ENCODE peak calls at places on chromosomes 2 and 18, in six cellular contexts. G is astrocyte of the cerebellum, S is sigmoid colon, M is foreskin keratinocyte, E is mammary epithelial cell, V is fibroblast of mammary gland. C is an unnamed sample.

GRCh38 chr2:158321264-158321663 is 135.3 kb downstream of the CCDC148 start:
- DNase-seq in G (peak), S (no peak), M (peak), E (peak), V (peak), C (peak)

GRCh38 chr2:71640459-71640858 is 187.1 kb downstream of the DYSF start:
- DNase-seq in G (no peak), S (no peak), M (no peak), E (no peak), V (no peak), C (no peak)

GRCh38 chr18:46073474-46074331 is 1.6 kb upstream of the PSTPIP2 start:
- DNase-seq in G (peak), S (no peak), M (no peak), E (peak), V (peak), C (peak)

GRCh38 chr18:23068692-23069305 is 66.5 kb upstream of the CABLES1 start:
- DNase-seq in G (no peak), S (no peak), M (no peak), E (no peak), V (no peak), C (no peak)

GRCh38 chr2:20073462-20073861 is 22.0 kb upstream of the LAPTM4A start:
- DNase-seq in G (no peak), S (no peak), M (no peak), E (no peak), V (peak), C (no peak)

GRCh38 chr2:69774984-69775982 is 33.3 kb downstream of the ANXA4 start:
- DNase-seq in G (no peak), S (no peak), M (no peak), E (no peak), V (no peak), C (no peak)

GRCh38 chr2:74003494-74004211 is 18.9 kb downstream of the TET3 start:
- DNase-seq in G (no peak), S (no peak), M (no peak), E (peak), V (peak), C (no peak)

GRCh38 chr2:11430729-11431128 is 35.2 kb downstream of the E2F6 start:
- DNase-seq in G (no peak), S (no peak), M (peak), E (peak), V (no peak), C (no peak)

GRCh38 chr18:50218432-50219197 is 23.7 kb upstream of the MYO5B start:
- DNase-seq in G (no peak), S (no peak), M (no peak), E (peak), V (peak), C (no peak)

GRCh38 chr18:13611616-13612110 is 114.7 kb downstream of the FAM210A start:
- DNase-seq in G (no peak), S (peak), M (no peak), E (peak), V (peak), C (no peak)

GRCh38 chr2:96685592-96686459 is 43.3 kb downstream of the FER1L5 start:
- DNase-seq in G (no peak), S (peak), M (no peak), E (no peak), V (peak), C (no peak)

GRCh38 chr2:15748736-15749323 is 157.2 kb downstream of the DDX1 start:
- DNase-seq in G (no peak), S (no peak), M (no peak), E (no peak), V (peak), C (no peak)

GRCh38 chr2:189858301-189858700 is 74.1 kb downstream of the PMS1 start:
- DNase-seq in G (no peak), S (no peak), M (no peak), E (no peak), V (no peak), C (no peak)

GRCh38 chr2:33340265-33340664 is 136.2 kb upstream of the RASGRP3 start:
- DNase-seq in G (no peak), S (peak), M (no peak), E (no peak), V (peak), C (peak)

GRCh38 chr2:143558665-143559064 is 429.4 kb downstream of the ARHGAP15 start:
- DNase-seq in G (peak), S (no peak), M (peak), E (peak), V (peak), C (peak)

GRCh38 chr2:169260246-169260645 is 102.1 kb downstream of the LRP2 start:
- DNase-seq in G (no peak), S (no peak), M (no peak), E (no peak), V (no peak), C (no peak)

DNA sequence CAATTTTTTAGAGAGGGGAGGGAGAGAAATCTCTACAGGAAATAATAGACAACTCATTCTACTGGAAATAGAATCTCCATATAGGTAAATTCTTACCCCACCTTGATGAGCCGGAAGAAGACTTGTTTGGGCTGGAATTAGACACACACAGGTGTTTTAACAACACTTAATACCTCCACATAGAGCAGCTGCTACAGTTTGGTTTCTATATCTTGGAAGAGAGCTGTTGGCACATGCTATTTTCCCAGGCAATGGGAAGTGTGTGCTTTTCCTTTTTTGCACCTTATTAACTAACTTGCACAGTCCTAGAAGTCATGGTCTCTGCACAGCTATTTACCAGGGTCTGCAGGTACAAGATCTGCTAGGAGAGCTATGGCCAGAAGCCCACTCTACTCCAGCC is 73.7 kb downstream of the SATB2 start:
- DNase-seq in G (no peak), S (no peak), M (no peak), E (no peak), V (no peak), C (no peak)
- TF ChIP-seq CTCF in G (no peak), S (no peak), M (no peak), E (no peak), V (no peak), C (no peak)

DNA sequence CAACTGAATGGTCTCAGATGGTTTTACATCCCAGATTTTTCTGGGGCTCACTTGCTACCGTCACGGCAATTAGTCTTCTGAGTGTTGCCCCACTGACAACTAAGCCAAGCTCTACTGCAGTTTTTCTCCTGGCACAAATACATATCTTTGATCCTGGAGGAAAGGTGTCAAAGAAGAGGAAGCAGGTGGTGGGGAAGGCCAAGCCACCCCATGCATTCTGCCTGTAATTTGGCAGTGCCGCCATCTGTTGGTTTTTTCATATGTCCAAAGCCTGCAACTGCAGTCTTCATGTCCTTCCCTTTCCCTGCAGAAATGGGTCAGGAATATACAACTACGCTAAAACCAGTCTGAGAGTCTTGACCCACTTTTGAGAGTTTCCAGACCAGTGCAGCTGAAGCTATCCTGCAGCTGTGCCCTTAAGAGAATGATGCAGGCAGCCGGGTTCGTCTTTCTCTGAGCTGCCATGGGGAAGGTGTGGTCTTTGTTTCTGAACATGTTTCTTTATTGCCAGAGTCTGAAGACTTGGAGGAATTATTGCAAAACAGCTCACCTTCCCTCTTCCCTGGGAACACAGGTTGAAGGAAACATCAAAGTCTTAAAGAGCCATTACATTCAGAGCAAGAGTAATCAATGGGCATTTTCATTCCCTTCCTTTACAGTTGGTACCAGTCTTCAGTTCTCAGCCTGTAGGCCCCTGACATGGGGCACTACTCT is 71.8 kb upstream of the ATL2 start:
- DNase-seq in G (no peak), S (no peak), M (no peak), E (peak), V (no peak), C (no peak)
- TF ChIP-seq CTCF in G (no peak), S (no peak), M (peak), E (no peak), V (no peak), C (no peak)

GRCh38 chr18:58044370-58045264 is 591 bp downstream of the NEDD4L start:
- DNase-seq in G (no peak), S (peak), M (no peak), E (peak), V (peak), C (no peak)
- TF ChIP-seq CTCF in G (no peak), S (no peak), M (peak), E (peak), V (no peak), C (peak)

GRCh38 chr2:83516503-83516902 is 942.6 kb downstream of the SUCLG1 start:
- DNase-seq in G (no peak), S (no peak), M (no peak), E (no peak), V (no peak), C (no peak)
- TF ChIP-seq CTCF in G (no peak), S (no peak), M (no peak), E (no peak), V (no peak), C (no peak)

DNA sequence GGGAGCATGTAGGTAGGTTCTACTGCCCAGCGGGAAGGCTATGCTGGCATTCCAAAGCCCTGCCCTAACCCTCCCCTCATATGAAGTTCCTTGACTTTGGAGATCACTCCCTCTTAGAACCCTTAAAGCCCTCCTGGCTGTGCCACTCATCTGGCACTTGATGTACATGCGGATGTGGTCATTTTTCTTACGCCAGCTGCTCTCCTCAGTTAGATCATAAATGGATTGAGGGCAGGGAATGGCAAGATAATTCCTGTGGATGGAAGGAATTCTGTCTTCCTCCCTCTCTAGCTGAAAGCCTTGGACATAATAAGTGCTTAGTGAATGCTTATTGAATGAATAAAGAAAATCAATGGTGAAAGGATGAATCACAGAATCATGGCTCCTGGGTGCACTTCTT is 51.6 kb downstream of the SLC4A3 start:
- DNase-seq in G (no peak), S (no peak), M (no peak), E (no peak), V (no peak), C (no peak)
- TF ChIP-seq CTCF in G (no peak), S (no peak), M (no peak), E (no peak), V (no peak), C (no peak)

GRCh38 chr18:59646228-59646945 is 50.8 kb downstream of the CCBE1 start:
- DNase-seq in G (no peak), S (no peak), M (no peak), E (no peak), V (no peak), C (no peak)
- TF ChIP-seq CTCF in G (no peak), S (no peak), M (peak), E (no peak), V (peak), C (no peak)

DNA sequence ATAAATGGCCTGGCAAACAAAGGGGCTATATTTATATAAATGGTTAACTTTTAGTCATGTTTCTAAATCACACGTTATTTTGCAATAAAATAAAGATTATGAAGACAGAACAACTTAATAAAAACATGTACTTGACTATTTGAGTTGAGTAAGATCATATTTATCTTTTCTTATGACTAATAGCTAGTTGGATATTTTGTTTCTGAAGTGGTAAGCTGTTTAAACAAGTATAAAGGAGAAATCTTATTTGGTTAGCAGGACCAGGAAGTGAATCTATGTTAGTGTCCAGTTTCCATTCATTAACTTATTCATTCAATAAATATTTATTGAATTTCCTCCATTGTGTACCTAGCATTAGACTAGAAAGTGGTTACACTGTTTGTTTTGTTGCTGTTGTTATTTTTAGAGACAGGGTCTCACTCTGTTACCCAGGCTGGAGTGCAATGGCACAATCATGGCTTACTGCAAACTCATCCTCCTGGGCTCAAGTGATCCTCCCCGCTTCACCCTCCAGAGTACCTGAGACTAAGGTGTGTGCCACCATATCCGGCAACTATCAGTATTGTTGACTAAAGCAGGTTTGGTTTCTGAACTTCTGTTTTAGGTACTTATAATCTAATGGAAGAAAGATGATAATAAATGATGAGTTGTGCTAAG is 312.6 kb downstream of the DPP10 start:
- DNase-seq in G (no peak), S (no peak), M (no peak), E (no peak), V (no peak), C (no peak)
- TF ChIP-seq CTCF in G (no peak), S (no peak), M (no peak), E (no peak), V (no peak), C (no peak)